ENCODE peak calls at places on chromosomes 13 and 19, in nine cellular contexts. P is AG09309; A is stimulated activated CD4-positive, alpha-beta T cell treated with anti-CD3 and anti-CD28 coated beads, Interleukin-2, amount 100 ng/mL, for 48 hours; J is upper lobe of right lung; R is mesothelial cell of epicardium; X is body of pancreas; F is mucosa of gallbladder; G is A172; D is T-helper 17 cell. S is an unnamed sample.

GRCh38 chr19:1774999-1775772 is 21.9 kb downstream of the ONECUT3 start:
- DNase-seq in P (no peak), A (no peak), J (no peak), R (no peak), X (no peak), F (no peak), G (no peak), D (no peak), S (no peak)

GRCh38 chr19:29524201-29524911 is 1.4 kb upstream of the VSTM2B start:
- DNase-seq in P (no peak), A (no peak), J (peak), R (no peak), X (no peak), F (no peak), G (no peak), D (no peak), S (peak)

GRCh38 chr19:54684537-54684936 is 21.8 kb downstream of the LILRB4 start:
- DNase-seq in P (no peak), A (no peak), J (no peak), R (no peak), X (no peak), F (peak), G (peak), D (no peak), S (no peak)

GRCh38 chr19:3769494-3769893 is 2.5 kb downstream of the RAX2 start:
- DNase-seq in P (no peak), A (no peak), J (no peak), R (no peak), X (no peak), F (no peak), G (no peak), D (no peak), S (no peak)

GRCh38 chr13:94433055-94433947 is 46.2 kb downstream of the DCT start:
- DNase-seq in P (no peak), A (no peak), J (no peak), R (no peak), X (no peak), F (no peak), G (no peak), D (no peak), S (no peak)

GRCh38 chr19:5664515-5664914 is 15.8 kb downstream of the MICOS13 start:
- DNase-seq in P (no peak), A (no peak), J (no peak), R (no peak), X (no peak), F (no peak), G (no peak), D (no peak), S (no peak)

GRCh38 chr19:29478578-29479565 is 46.9 kb upstream of the VSTM2B start:
- DNase-seq in P (no peak), A (no peak), J (no peak), R (no peak), X (no peak), F (peak), G (no peak), D (no peak), S (no peak)

GRCh38 chr13:108212901-108213300 is 2.4 kb downstream of the LIG4 start:
- DNase-seq in P (no peak), A (no peak), J (no peak), R (no peak), X (no peak), F (no peak), G (no peak), D (no peak), S (no peak)

GRCh38 chr19:57241181-57241580 is 749 bp downstream of the ZNF805 start:
- DNase-seq in P (no peak), A (no peak), J (no peak), R (no peak), X (no peak), F (no peak), G (no peak), D (no peak), S (no peak)

GRCh38 chr19:7328647-7329046 is 20.1 kb upstream of the ARHGEF18 start:
- DNase-seq in P (no peak), A (no peak), J (no peak), R (no peak), X (no peak), F (no peak), G (no peak), D (no peak), S (no peak)

GRCh38 chr13:35475960-35476943 is at the start of gene MAB21L1:
- DNase-seq in P (no peak), A (no peak), J (no peak), R (no peak), X (no peak), F (no peak), G (peak), D (no peak), S (no peak)

GRCh38 chr13:40762849-40763248 is 8.1 kb downstream of the MRPS31 start:
- DNase-seq in P (no peak), A (no peak), J (no peak), R (no peak), X (no peak), F (no peak), G (no peak), D (no peak), S (no peak)

GRCh38 chr13:71316964-71317363 is 550.0 kb downstream of the DACH1 start:
- DNase-seq in P (no peak), A (no peak), J (no peak), R (no peak), X (no peak), F (no peak), G (no peak), D (no peak), S (no peak)

GRCh38 chr19:15108145-15108844 is 1.1 kb downstream of the SYDE1 start:
- DNase-seq in P (no peak), A (no peak), J (no peak), R (no peak), X (no peak), F (no peak), G (no peak), D (no peak), S (no peak)

GRCh38 chr19:11480927-11481776 is at the start of gene ELAVL3:
- DNase-seq in P (no peak), A (no peak), J (no peak), R (no peak), X (no peak), F (no peak), G (no peak), D (no peak), S (no peak)